ENCODE peak calls at places on chromosome 1, in nine cellular contexts. K is AG04450, S is heart left ventricle, U is brain microvascular endothelial cell, Z is Calu3, M is left ventricle myocardium inferior, W is endothelial cell, O is A673, B is A549. T is an unnamed sample.
A peak's percentile ranks its signal among the peaks of the same experiment; 100 is the strongest.

GRCh38 chr1:150973826-150974579 is 632 bp downstream of the CERS2 start:
- DNase-seq in Z (peak; percentile 43), O (peak; percentile 23), B (no peak), W (peak; percentile 32), K (no peak), U (no peak), S (peak; percentile 50), M (peak; percentile 33), T (no peak)

GRCh38 chr1:104064391-104064790 is 314.7 kb downstream of the AMY1C start:
- DNase-seq in Z (peak; percentile 10), W (no peak), B (no peak), K (no peak), U (no peak), S (no peak), O (no peak), M (no peak), T (no peak)

GRCh38 chr1:58608297-58608696 is 31.2 kb upstream of the TACSTD2 start:
- DNase-seq in O (no peak), B (no peak), U (no peak), S (no peak), W (no peak), M (no peak), Z (no peak), K (no peak), T (no peak)

GRCh38 chr1:5754079-5754431 is 238.2 kb downstream of the NPHP4 start:
- DNase-seq in S (peak; percentile 9), K (no peak), Z (no peak), O (no peak), W (no peak), B (no peak), M (no peak), U (no peak), T (no peak)

GRCh38 chr1:214028999-214029406 is 41.2 kb downstream of the PROX1 start:
- DNase-seq in S (no peak), U (no peak), W (no peak), K (no peak), B (no peak), O (no peak), M (no peak), Z (no peak), T (no peak)

GRCh38 chr1:231442735-231443134 is 20.6 kb upstream of the EGLN1 start:
- DNase-seq in O (no peak), S (no peak), Z (no peak), K (no peak), U (no peak), W (no peak), B (peak; percentile 17), M (no peak), T (no peak)

GRCh38 chr1:7613106-7613850 is 157.8 kb upstream of the VAMP3 start:
- DNase-seq in B (no peak), O (no peak), K (no peak), W (no peak), Z (no peak), S (peak; percentile 38), M (peak; percentile 31), U (no peak), T (no peak)

GRCh38 chr1:46413596-46413985 is 19.5 kb downstream of the FAAH start:
- DNase-seq in S (no peak), W (peak; percentile 63), B (no peak), Z (peak; percentile 22), M (no peak), U (peak; percentile 11), K (no peak), O (peak; percentile 47), T (no peak)

GRCh38 chr1:213564215-213564659 is 423.5 kb upstream of the PROX1 start:
- DNase-seq in B (peak; percentile 14), K (no peak), Z (peak; percentile 24), W (peak; percentile 42), U (no peak), O (peak; percentile 22), M (no peak), S (no peak), T (no peak)

GRCh38 chr1:230800891-230801290 is 53.7 kb downstream of the CAPN9 start:
- DNase-seq in O (no peak), W (no peak), Z (no peak), S (no peak), B (no peak), M (no peak), K (no peak), U (no peak), T (no peak)

GRCh38 chr1:185155600-185156320 is 993 bp downstream of the TRMT1L start:
- DNase-seq in O (peak; percentile 9), W (no peak), M (no peak), Z (peak; percentile 8), S (no peak), K (no peak), B (no peak), U (peak; percentile 8), T (no peak)

GRCh38 chr1:218499021-218499691 is 154.0 kb downstream of the TGFB2 start:
- DNase-seq in M (no peak), O (peak; percentile 33), W (no peak), Z (no peak), K (no peak), U (peak; percentile 81), S (no peak), B (peak; percentile 86), T (no peak)

GRCh38 chr1:214439352-214440119 is 111.9 kb downstream of the PTPN14 start:
- DNase-seq in K (peak; percentile 76), Z (peak; percentile 64), S (peak; percentile 41), B (peak; percentile 76), O (peak; percentile 76), W (no peak), U (no peak), M (no peak), T (peak; percentile 76)

GRCh38 chr1:218401896-218402770 is 57.0 kb downstream of the TGFB2 start:
- DNase-seq in M (no peak), K (peak; percentile 70), B (no peak), W (no peak), U (no peak), Z (no peak), S (no peak), O (peak; percentile 84), T (no peak)

GRCh38 chr1:2921970-2922686 is 99.1 kb upstream of the ACTRT2 start:
- DNase-seq in K (no peak), O (peak; percentile 10), Z (peak; percentile 41), W (no peak), B (peak; percentile 7), U (no peak), S (no peak), M (no peak), T (no peak)
- TF ChIP-seq CTCF in K (no peak), O (peak; percentile 71), Z (peak; percentile 29), W (peak; percentile 42), B (peak; percentile 34), U (peak; percentile 24), S (no peak), M (peak; percentile 60), T (peak; percentile 65)

DNA sequence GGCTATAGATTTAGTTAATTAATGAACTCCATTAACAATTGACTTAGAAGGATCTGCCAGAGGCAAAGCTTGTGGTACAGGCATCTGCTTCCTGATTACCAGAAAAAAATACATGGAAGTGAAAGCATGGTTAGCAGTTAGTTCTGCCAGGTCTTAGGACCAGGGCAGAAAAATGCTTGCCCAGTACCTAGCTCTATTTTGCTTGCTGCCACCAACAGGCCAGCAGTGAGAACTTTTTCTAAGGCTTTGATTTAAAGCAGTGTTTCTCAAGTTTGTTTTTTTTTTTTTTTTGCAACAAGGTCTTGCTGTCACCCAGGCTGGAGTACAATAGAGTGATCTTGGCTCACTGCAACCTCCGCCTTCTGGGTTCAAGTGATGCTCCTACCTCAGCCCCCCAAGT is 16.4 kb upstream of the MTF1 start:
- DNase-seq in S (no peak), K (no peak), O (no peak), B (peak; percentile 31), U (peak; percentile 11), W (no peak), Z (no peak), M (no peak), T (no peak)
- TF ChIP-seq CTCF in S (no peak), K (peak; percentile 18), O (peak; percentile 33), B (no peak), U (peak; percentile 58), W (no peak), Z (no peak), M (no peak), T (no peak)

DNA sequence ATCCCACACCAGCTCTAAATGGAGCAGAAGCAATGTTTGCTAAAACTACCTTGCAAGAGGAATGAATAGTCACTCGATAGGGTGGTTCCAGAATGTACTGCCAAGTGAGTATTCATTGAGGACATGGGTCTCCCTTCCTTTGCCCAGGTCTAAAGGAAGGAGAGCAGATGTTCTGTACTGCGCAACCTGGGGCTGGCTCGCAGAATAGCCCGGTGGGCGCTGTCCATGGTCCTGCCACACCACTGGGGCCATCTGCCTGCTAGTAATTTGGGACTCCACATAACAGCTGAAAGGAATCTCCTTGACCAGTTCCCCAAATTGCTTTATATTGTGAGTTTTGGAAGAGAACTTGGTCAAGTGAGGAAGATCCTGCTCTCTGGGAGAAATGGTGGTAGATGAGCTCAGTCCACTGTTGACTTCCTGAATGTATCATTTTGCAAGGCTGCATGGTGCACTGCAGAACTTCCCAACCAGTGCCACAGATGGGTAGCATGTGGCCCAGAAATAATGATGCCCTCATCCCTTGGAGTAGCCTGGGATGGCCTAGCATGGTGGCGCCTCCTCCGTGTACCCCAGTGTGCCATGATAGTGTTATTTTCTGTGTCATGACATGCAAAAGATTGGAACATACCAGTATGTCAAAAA is 5.7 kb downstream of the SLC6A17 start:
- DNase-seq in S (peak; percentile 58), O (peak; percentile 50), Z (peak; percentile 16), U (peak; percentile 64), B (no peak), M (peak; percentile 61), K (peak; percentile 26), W (peak; percentile 84), T (no peak)
- TF ChIP-seq CTCF in S (no peak), O (no peak), Z (no peak), U (no peak), B (no peak), M (no peak), K (no peak), W (no peak), T (no peak)

GRCh38 chr1:9225411-9225785 is 9.2 kb upstream of the H6PD start:
- DNase-seq in B (no peak), M (no peak), W (no peak), U (no peak), S (no peak), O (no peak), K (no peak), Z (no peak), T (no peak)

GRCh38 chr1:9224664-9225410 is 9.7 kb upstream of the H6PD start:
- DNase-seq in Z (no peak), B (no peak), W (no peak), M (no peak), K (no peak), O (no peak), S (no peak), U (no peak), T (no peak)

GRCh38 chr1:9228589-9228988 is 6.0 kb upstream of the H6PD start:
- DNase-seq in U (no peak), O (no peak), Z (no peak), M (no peak), B (no peak), S (no peak), W (no peak), K (no peak), T (no peak)

GRCh38 chr1:9218917-9219316 is 15.7 kb upstream of the H6PD start:
- DNase-seq in M (no peak), W (no peak), K (no peak), Z (no peak), B (no peak), S (no peak), U (no peak), O (no peak), T (no peak)

GRCh38 chr1:9222846-9223625 is 11.5 kb upstream of the H6PD start:
- DNase-seq in O (no peak), W (no peak), S (no peak), M (no peak), Z (no peak), U (no peak), B (no peak), K (no peak), T (no peak)
- TF ChIP-seq CTCF in O (no peak), W (no peak), S (no peak), M (no peak), Z (no peak), U (no peak), B (no peak), K (no peak), T (no peak)

T was measured in GM12864.